ENCODE peak calls at places on chromosomes 1 and 21, in nine cellular contexts. G is dorsolateral prefrontal cortex, M is lower lobe of right lung, S is psoas muscle, R is thoracic aorta, N is sigmoid colon, I is IMR-90, T is astrocyte of the spinal cord, J is spleen. W is an unnamed sample.

GRCh38 chr1:222987616-222988015 is 155.4 kb downstream of the TLR5 start:
- DNase-seq in G (no peak), M (no peak), S (no peak), R (no peak), N (no peak), I (no peak), T (no peak), J (no peak), W (no peak)

GRCh38 chr1:39404876-39405275 is 86.6 kb upstream of the BMP8A start:
- DNase-seq in G (no peak), M (no peak), S (no peak), R (no peak), N (no peak), I (no peak), T (no peak), J (no peak), W (no peak)

GRCh38 chr1:42934541-42935312 is 23.9 kb downstream of the SLC2A1 start:
- DNase-seq in G (no peak), M (no peak), S (no peak), R (no peak), N (peak), I (no peak), T (no peak), J (peak), W (no peak)

GRCh38 chr1:3032970-3033794 is 11.9 kb downstream of the ACTRT2 start:
- DNase-seq in G (peak), M (no peak), S (no peak), R (no peak), N (peak), I (no peak), T (no peak), J (peak), W (peak)

GRCh38 chr1:179126338-179127060 is 44.6 kb downstream of the TOR3A start:
- DNase-seq in G (no peak), M (peak), S (no peak), R (peak), N (no peak), I (no peak), T (peak), J (no peak), W (no peak)

GRCh38 chr1:190595438-190595837 is 117.8 kb upstream of the BRINP3 start:
- DNase-seq in G (no peak), M (no peak), S (no peak), R (no peak), N (no peak), I (no peak), T (no peak), J (no peak), W (no peak)

GRCh38 chr21:45011426-45011825 is 63.0 kb upstream of the ADARB1 start:
- DNase-seq in G (no peak), M (peak), S (peak), R (no peak), N (peak), I (no peak), T (no peak), J (peak), W (no peak)

GRCh38 chr1:235697517-235697916 is 47.9 kb upstream of the GNG4 start:
- DNase-seq in G (no peak), M (no peak), S (no peak), R (no peak), N (no peak), I (peak), T (no peak), J (no peak), W (no peak)

GRCh38 chr1:203083463-203083921 is 2.3 kb downstream of the MYOG start:
- DNase-seq in G (no peak), M (no peak), S (no peak), R (no peak), N (peak), I (no peak), T (no peak), J (peak), W (peak)
- TF ChIP-seq CTCF in G (no peak), M (no peak), S (peak), R (no peak), N (no peak), I (no peak), T (no peak), J (no peak), W (no peak)

DNA sequence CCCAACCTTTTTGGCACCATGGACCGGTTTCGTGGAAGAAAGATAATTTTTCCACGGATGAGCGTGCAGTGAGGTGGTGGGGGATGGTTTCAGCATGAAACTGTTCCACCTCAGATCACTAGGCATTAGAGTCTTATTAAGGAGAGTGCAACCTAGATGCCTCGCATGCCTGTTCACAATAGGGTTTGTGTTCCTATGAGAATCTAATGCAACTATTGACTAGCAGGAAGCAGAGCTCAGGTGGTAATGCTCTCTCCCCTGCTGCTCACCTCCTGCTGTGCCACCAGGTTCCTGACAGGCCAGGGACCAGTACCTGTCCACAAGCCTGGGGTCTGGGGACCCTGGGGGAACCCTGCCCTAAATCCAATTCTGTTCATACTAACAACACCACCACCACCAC is 377.8 kb downstream of the OLFM3 start:
- DNase-seq in G (no peak), M (no peak), S (no peak), R (no peak), N (no peak), I (no peak), T (no peak), J (no peak), W (no peak)
- TF ChIP-seq CTCF in G (no peak), M (no peak), S (no peak), R (no peak), N (no peak), I (no peak), T (no peak), J (no peak), W (no peak)

DNA sequence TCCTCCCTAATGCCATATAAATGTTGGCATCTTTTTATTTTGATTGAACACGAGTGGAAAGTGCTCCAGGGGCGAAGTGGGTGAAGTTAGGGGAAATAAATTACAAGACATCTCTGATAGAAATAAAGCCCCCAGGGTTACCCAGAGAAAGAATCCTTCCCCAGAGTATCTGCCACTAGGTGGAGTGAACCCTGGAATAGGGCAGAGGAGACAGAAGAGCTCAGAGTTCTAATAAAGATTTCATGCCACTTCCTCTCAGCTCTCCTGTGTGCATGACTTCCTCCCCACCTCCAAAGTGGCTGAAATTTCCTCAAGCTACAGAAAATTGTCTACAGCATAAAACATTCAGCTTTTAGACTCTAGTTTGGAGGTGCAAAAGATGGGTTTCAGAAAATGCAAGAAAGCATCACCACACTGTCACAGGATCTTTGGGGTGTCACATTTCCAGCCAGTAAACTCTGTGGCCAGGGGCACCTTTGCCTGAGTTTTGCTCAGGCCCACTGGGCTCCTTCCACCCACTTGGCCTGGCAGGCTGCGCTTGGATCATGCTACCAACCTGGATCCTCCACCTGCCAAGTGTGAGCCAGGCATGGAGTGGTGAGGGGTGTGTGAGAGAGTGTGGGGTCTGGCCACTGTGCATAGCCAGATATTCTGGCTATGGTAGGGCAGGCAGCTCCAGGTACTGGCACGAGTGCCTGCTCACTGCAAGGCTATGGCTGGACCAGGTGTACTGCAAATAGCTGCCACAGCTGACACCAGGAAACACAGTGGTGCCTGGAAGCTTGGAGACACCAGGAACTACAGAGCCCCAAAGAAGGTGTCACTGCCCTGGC is 208.8 kb upstream of the USP25 start:
- DNase-seq in G (no peak), M (no peak), S (no peak), R (no peak), N (no peak), I (peak), T (no peak), J (no peak), W (no peak)
- TF ChIP-seq CTCF in G (no peak), M (peak), S (peak), R (no peak), N (no peak), I (peak), T (peak), J (peak), W (no peak)

GRCh38 chr1:109875874-109876273 is 34.8 kb upstream of the CSF1 start:
- DNase-seq in G (no peak), M (no peak), S (no peak), R (no peak), N (no peak), I (no peak), T (no peak), J (no peak), W (no peak)

GRCh38 chr1:109878531-109878930 is 32.1 kb upstream of the CSF1 start:
- DNase-seq in G (no peak), M (no peak), S (no peak), R (no peak), N (no peak), I (no peak), T (no peak), J (no peak), W (no peak)

GRCh38 chr1:109876617-109877319 is 33.9 kb upstream of the CSF1 start:
- DNase-seq in G (no peak), M (no peak), S (no peak), R (no peak), N (no peak), I (peak), T (peak), J (no peak), W (no peak)

GRCh38 chr1:109877776-109878175 is 32.9 kb upstream of the CSF1 start:
- DNase-seq in G (no peak), M (no peak), S (no peak), R (no peak), N (no peak), I (no peak), T (no peak), J (no peak), W (no peak)

DNA sequence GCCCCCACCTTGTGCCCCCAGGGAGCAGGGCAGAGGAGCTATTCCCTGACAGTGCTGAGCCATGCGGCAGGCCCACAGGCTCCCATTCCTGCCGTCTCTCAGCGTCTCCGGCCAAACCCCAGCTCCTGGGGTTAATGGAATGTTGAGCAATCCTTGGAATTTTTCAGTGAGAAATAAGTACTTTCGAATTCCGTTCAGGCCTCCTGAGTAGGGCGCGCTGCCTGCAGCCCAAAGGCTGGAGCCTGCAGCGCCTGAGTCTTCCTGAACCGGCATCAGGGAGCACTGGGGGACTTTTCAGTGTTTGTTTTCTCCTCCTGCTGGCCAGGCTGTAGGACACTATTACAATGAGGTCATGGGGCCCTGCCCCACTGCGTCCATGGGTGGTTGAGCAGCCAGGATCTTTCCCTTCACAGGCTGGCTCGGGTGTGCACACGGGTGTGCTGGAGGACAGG is 33.3 kb upstream of the CSF1 start:
- DNase-seq in G (peak), M (peak), S (peak), R (no peak), N (peak), I (peak), T (peak), J (no peak), W (peak)
- TF ChIP-seq CTCF in G (peak), M (no peak), S (peak), R (peak), N (peak), I (peak), T (peak), J (no peak), W (no peak)

GRCh38 chr1:21666572-21667320 is 2.4 kb downstream of the RAP1GAP start:
- DNase-seq in G (no peak), M (no peak), S (no peak), R (no peak), N (peak), I (no peak), T (no peak), J (peak), W (no peak)
- TF ChIP-seq CTCF in G (no peak), M (no peak), S (no peak), R (no peak), N (no peak), I (no peak), T (no peak), J (no peak), W (no peak)

W was measured in mesothelial cell of epicardium.